ENCODE peak calls at places on chromosome 12, in five cellular contexts. L is K562, V is pancreas, G is cardiac muscle cell, O is lower leg skin. J is an unnamed sample.

GRCh38 chr12:109881752-109882151 is 1.4 kb upstream of the GLTP start:
- DNase-seq in L (no peak), V (no peak), G (no peak), O (no peak), J (no peak)

GRCh38 chr12:51874013-51874412 is 13.9 kb upstream of the ANKRD33 start:
- DNase-seq in L (no peak), V (no peak), G (no peak), O (no peak), J (no peak)

GRCh38 chr12:32727237-32727636 is 28.5 kb downstream of the YARS2 start:
- DNase-seq in L (no peak), V (no peak), G (peak; percentile 8), O (no peak), J (no peak)

GRCh38 chr12:76391461-76391860 is 43.2 kb upstream of the BBS10 start:
- DNase-seq in L (no peak), V (no peak), G (no peak), O (peak; percentile 65), J (no peak)

GRCh38 chr12:14810953-14811483 is 3.0 kb downstream of the SMCO3 start:
- DNase-seq in L (no peak), V (no peak), G (peak; percentile 48), O (no peak), J (no peak)

GRCh38 chr12:54429014-54429471 is 10.0 kb upstream of the ITGA5 start:
- DNase-seq in L (no peak), V (no peak), G (no peak), O (no peak), J (no peak)

GRCh38 chr12:2640709-2641108 is 154.1 kb upstream of the FKBP4 start:
- DNase-seq in L (no peak), V (no peak), G (peak; percentile 95), O (peak; percentile 46), J (peak; percentile 73)

GRCh38 chr12:9086087-9086486 is 29.6 kb downstream of the A2M start:
- DNase-seq in L (no peak), V (no peak), G (no peak), O (no peak), J (no peak)

GRCh38 chr12:80316141-80316700 is 127.8 kb upstream of the PTPRQ start:
- DNase-seq in L (no peak), V (no peak), G (no peak), O (no peak), J (no peak)

GRCh38 chr12:47767197-47767724 is 5.8 kb upstream of the SLC48A1 start:
- DNase-seq in L (peak; percentile 51), V (peak; percentile 71), G (peak; percentile 57), O (no peak), J (no peak)

GRCh38 chr12:91507754-91508153 is 325.1 kb upstream of the DCN start:
- DNase-seq in L (no peak), V (no peak), G (peak; percentile 8), O (no peak), J (no peak)

GRCh38 chr12:53938276-53939140 is at the start of gene HOXC13:
- DNase-seq in L (peak; percentile 98), V (peak; percentile 82), G (peak; percentile 14), O (peak; percentile 94), J (no peak)

GRCh38 chr12:100611031-100611430 is 37.5 kb downstream of the GAS2L3 start:
- DNase-seq in L (no peak), V (no peak), G (no peak), O (no peak), J (no peak)

GRCh38 chr12:31923063-31923412 is 36.2 kb upstream of the RESF1 start:
- DNase-seq in L (no peak), V (no peak), G (no peak), O (no peak), J (no peak)

GRCh38 chr12:4118017-4118510 is 155.5 kb upstream of the CCND2 start:
- DNase-seq in L (no peak), V (no peak), G (peak; percentile 65), O (no peak), J (no peak)

GRCh38 chr12:123916729-123917128 is 55.9 kb downstream of the CCDC92 start:
- DNase-seq in L (no peak), V (no peak), G (no peak), O (no peak), J (no peak)

GRCh38 chr12:19410639-19411184 is 28.6 kb upstream of the AEBP2 start:
- DNase-seq in L (no peak), V (no peak), G (no peak), O (no peak), J (no peak)

GRCh38 chr12:78778339-78778738 is 86.2 kb upstream of the SYT1 start:
- DNase-seq in L (no peak), V (no peak), G (peak; percentile 23), O (no peak), J (no peak)

GRCh38 chr12:81077686-81078441 is at the start of gene ACSS3:
- DNase-seq in L (no peak), V (peak; percentile 33), G (peak; percentile 62), O (peak; percentile 21), J (peak; percentile 75)

GRCh38 chr12:64522316-64522715 is 70.4 kb downstream of the TBK1 start:
- DNase-seq in L (no peak), V (no peak), G (peak; percentile 53), O (no peak), J (no peak)

GRCh38 chr12:526089-526488 is 66.3 kb downstream of the B4GALNT3 start:
- DNase-seq in L (no peak), V (no peak), G (no peak), O (no peak), J (no peak)

GRCh38 chr12:21934173-21934572 is 7.1 kb downstream of the ABCC9 start:
- DNase-seq in L (no peak), V (no peak), G (no peak), O (no peak), J (no peak)

GRCh38 chr12:39623919-39624318 is 4.3 kb upstream of the ABCD2 start:
- DNase-seq in L (no peak), V (no peak), G (no peak), O (no peak), J (no peak)

GRCh38 chr12:18683603-18684002 is 54.2 kb downstream of the PLCZ1 start:
- DNase-seq in L (peak; percentile 23), V (no peak), G (peak; percentile 30), O (no peak), J (no peak)

GRCh38 chr12:106205208-106206069 is 42.4 kb downstream of the CKAP4 start:
- DNase-seq in L (no peak), V (peak; percentile 42), G (no peak), O (no peak), J (no peak)

GRCh38 chr12:12736759-12737676 is 19.9 kb downstream of the CDKN1B start:
- DNase-seq in L (peak; percentile 43), V (no peak), G (peak; percentile 60), O (no peak), J (no peak)

GRCh38 chr12:124455336-124455735 is 112.1 kb downstream of the NCOR2 start:
- DNase-seq in L (no peak), V (no peak), G (no peak), O (no peak), J (peak; percentile 46)

GRCh38 chr12:7108042-7108927 is 729 bp downstream of the C1RL start:
- DNase-seq in L (peak; percentile 81), V (peak; percentile 82), G (peak; percentile 87), O (peak; percentile 53), J (peak; percentile 96)

GRCh38 chr12:26233620-26234019 is 38.2 kb downstream of the SSPN start:
- DNase-seq in L (no peak), V (no peak), G (peak; percentile 80), O (no peak), J (no peak)

GRCh38 chr12:68158427-68158826 is 1.1 kb downstream of the IFNG start:
- DNase-seq in L (peak; percentile 46), V (no peak), G (peak; percentile 8), O (no peak), J (no peak)
- TF ChIP-seq CTCF in L (peak; percentile 70), V (peak; percentile 19), G (peak; percentile 33), O (no peak), J (no peak)

GRCh38 chr12:114001731-114002340 is 35.7 kb upstream of the RBM19 start:
- DNase-seq in L (no peak), V (no peak), G (no peak), O (no peak), J (no peak)
- TF ChIP-seq CTCF in L (no peak), V (no peak), G (no peak), O (no peak), J (no peak)

GRCh38 chr12:98644712-98645571 is at the start of the genes APAF1 and IKBIP:
- DNase-seq in L (peak; percentile 93), V (peak; percentile 97), G (peak; percentile 98), O (peak; percentile 96), J (peak; percentile 100)

GRCh38 chr12:98644433-98644711 is 216 bp downstream of the IKBIP start:
- DNase-seq in L (peak; percentile 63), V (no peak), G (no peak), O (no peak), J (no peak)

GRCh38 chr12:98645572-98646067 is 530 bp downstream of the APAF1 start:
- DNase-seq in L (peak; percentile 23), V (no peak), G (no peak), O (no peak), J (no peak)

GRCh38 chr12:98646165-98646764 is 1.2 kb downstream of the APAF1 start:
- DNase-seq in L (no peak), V (no peak), G (peak; percentile 30), O (no peak), J (no peak)
- TF ChIP-seq CTCF in L (peak; percentile 12), V (peak; percentile 11), G (no peak), O (no peak), J (no peak)

GRCh38 chr12:49020441-49020840 is 1.9 kb upstream of the PRKAG1 start:
- DNase-seq in L (no peak), V (no peak), G (no peak), O (no peak), J (no peak)

GRCh38 chr12:49018282-49019119 is at the start of gene PRKAG1:
- DNase-seq in L (peak; percentile 97), V (peak; percentile 94), G (peak; percentile 99), O (peak; percentile 95), J (peak; percentile 99)

GRCh38 chr12:49021292-49021915 is 2.8 kb upstream of the PRKAG1 start:
- DNase-seq in L (no peak), V (no peak), G (no peak), O (no peak), J (no peak)

GRCh38 chr12:49019120-49019430 is 499 bp upstream of the PRKAG1 start:
- DNase-seq in L (no peak), V (no peak), G (no peak), O (no peak), J (no peak)

DNA sequence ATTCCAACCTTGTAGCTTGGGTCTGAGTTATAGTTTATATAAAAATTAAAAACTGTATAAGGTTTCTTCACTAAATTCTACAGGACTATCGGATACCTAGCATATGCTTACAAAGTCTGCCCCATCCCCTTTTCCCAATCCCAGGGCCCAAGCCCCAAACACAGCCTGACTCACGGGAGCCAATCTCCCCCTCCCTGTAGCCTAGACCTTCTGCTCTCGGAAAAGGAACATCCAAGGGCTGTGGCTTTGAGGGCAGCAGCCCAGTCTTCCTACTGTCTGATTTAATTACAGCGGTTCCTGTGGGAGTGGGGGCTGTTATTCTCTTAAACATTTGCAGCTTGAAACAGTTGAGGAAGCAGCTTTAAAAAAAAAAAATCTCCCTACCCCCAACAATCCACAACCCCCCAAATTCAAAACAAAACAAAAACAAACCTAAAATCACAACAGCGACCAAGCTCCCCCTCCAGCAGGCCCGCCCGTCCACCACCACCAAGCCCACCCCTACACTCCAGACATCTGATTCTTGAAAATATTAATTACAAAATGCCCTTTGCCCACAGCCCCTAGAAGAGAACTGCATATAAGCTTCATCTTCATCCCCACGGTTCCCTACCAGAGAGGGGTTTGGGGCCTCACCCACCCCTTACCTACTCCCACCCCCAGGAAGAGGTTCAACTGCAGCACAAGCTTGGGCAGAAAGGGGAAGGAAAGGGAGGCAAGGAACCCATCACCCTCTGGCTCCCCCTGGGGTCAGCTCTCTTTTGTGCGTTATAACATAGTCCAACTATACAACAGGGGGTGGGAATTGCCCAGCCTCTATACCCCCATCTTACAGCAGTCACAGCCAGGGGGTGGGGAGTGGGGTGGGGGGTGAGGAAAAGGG is 1.1 kb upstream of the PRKAG1 start:
- DNase-seq in L (peak; percentile 67), V (peak; percentile 27), G (peak; percentile 50), O (no peak), J (no peak)
- TF ChIP-seq CTCF in L (peak; percentile 72), V (no peak), G (peak; percentile 34), O (no peak), J (no peak)

J was measured in left lung.